ENCODE peak calls at places on chromosome 7, in six cellular contexts. One of them, this sample, is unnamed.

GRCh38 chr7:50304158-50304910 is at the start of gene IKZF1:
- DNase-seq in GM23338: peak
- DNase-seq in K562: peak
- DNase-seq in H1: no peak
- DNase-seq in GM12878: no peak
- DNase-seq in HepG2: no peak
- DNase-seq in this sample: peak

GRCh38 chr7:32518534-32519140 is 23.3 kb downstream of the AVL9 start:
- DNase-seq in GM23338: peak
- DNase-seq in K562: no peak
- DNase-seq in H1: no peak
- DNase-seq in GM12878: no peak
- DNase-seq in HepG2: peak
- DNase-seq in this sample: no peak

GRCh38 chr7:6621195-6622128 is 6.1 kb downstream of the ZNF853 start:
- DNase-seq in GM23338: no peak
- DNase-seq in K562: no peak
- DNase-seq in H1: no peak
- DNase-seq in GM12878: no peak
- DNase-seq in HepG2: no peak
- DNase-seq in this sample: no peak

GRCh38 chr7:100626055-100626454 is 13.7 kb downstream of the MOSPD3 start:
- DNase-seq in GM23338: no peak
- DNase-seq in K562: no peak
- DNase-seq in H1: no peak
- DNase-seq in GM12878: no peak
- DNase-seq in HepG2: no peak
- DNase-seq in this sample: no peak

GRCh38 chr7:36253699-36254098 is 100.6 kb downstream of the EEPD1 start:
- DNase-seq in GM23338: no peak
- DNase-seq in K562: no peak
- DNase-seq in H1: no peak
- DNase-seq in GM12878: no peak
- DNase-seq in HepG2: no peak
- DNase-seq in this sample: no peak

GRCh38 chr7:139714163-139714901 is 63.5 kb downstream of the HIPK2 start:
- DNase-seq in GM23338: no peak
- DNase-seq in K562: no peak
- DNase-seq in H1: no peak
- DNase-seq in GM12878: no peak
- DNase-seq in HepG2: no peak
- DNase-seq in this sample: no peak

GRCh38 chr7:136857573-136857972 is 10.9 kb upstream of the CHRM2 start:
- DNase-seq in GM23338: peak
- DNase-seq in K562: no peak
- DNase-seq in H1: no peak
- DNase-seq in GM12878: no peak
- DNase-seq in HepG2: no peak
- DNase-seq in this sample: no peak

GRCh38 chr7:140625908-140626868 is 14.4 kb downstream of the DENND2A start:
- DNase-seq in GM23338: peak
- DNase-seq in K562: no peak
- DNase-seq in H1: peak
- DNase-seq in GM12878: no peak
- DNase-seq in HepG2: no peak
- DNase-seq in this sample: peak

GRCh38 chr7:33853361-33854062 is 51.8 kb upstream of the BMPER start:
- DNase-seq in GM23338: no peak
- DNase-seq in K562: no peak
- DNase-seq in H1: no peak
- DNase-seq in GM12878: no peak
- DNase-seq in HepG2: no peak
- DNase-seq in this sample: no peak

GRCh38 chr7:4519819-4520520 is 162.1 kb upstream of the FOXK1 start:
- DNase-seq in GM23338: peak
- DNase-seq in K562: no peak
- DNase-seq in H1: no peak
- DNase-seq in GM12878: no peak
- DNase-seq in HepG2: no peak
- DNase-seq in this sample: no peak

GRCh38 chr7:2956076-2956475 is 87.6 kb downstream of the CARD11 start:
- DNase-seq in GM23338: no peak
- DNase-seq in K562: no peak
- DNase-seq in H1: no peak
- DNase-seq in GM12878: no peak
- DNase-seq in HepG2: no peak
- DNase-seq in this sample: no peak

GRCh38 chr7:19665399-19666008 is 43.3 kb downstream of the POLR1F start:
- DNase-seq in GM23338: peak
- DNase-seq in K562: peak
- DNase-seq in H1: no peak
- DNase-seq in GM12878: no peak
- DNase-seq in HepG2: peak
- DNase-seq in this sample: no peak

GRCh38 chr7:113928113-113928512 is 9.3 kb upstream of the PPP1R3A start:
- DNase-seq in GM23338: no peak
- DNase-seq in K562: no peak
- DNase-seq in H1: no peak
- DNase-seq in GM12878: no peak
- DNase-seq in HepG2: no peak
- DNase-seq in this sample: no peak

GRCh38 chr7:132618956-132619305 is 42.7 kb upstream of the PLXNA4 start:
- DNase-seq in GM23338: no peak
- DNase-seq in K562: no peak
- DNase-seq in H1: no peak
- DNase-seq in GM12878: no peak
- DNase-seq in HepG2: no peak
- DNase-seq in this sample: no peak

GRCh38 chr7:28062197-28062988 is 118.2 kb downstream of the JAZF1 start:
- DNase-seq in GM23338: peak
- DNase-seq in K562: peak
- DNase-seq in H1: no peak
- DNase-seq in GM12878: no peak
- DNase-seq in HepG2: peak
- DNase-seq in this sample: peak

GRCh38 chr7:70997275-70997674 is 134.7 kb upstream of the GALNT17 start:
- DNase-seq in GM23338: no peak
- DNase-seq in K562: no peak
- DNase-seq in H1: no peak
- DNase-seq in GM12878: no peak
- DNase-seq in HepG2: no peak
- DNase-seq in this sample: no peak

GRCh38 chr7:142802301-142802700 is 31.5 kb downstream of the PRSS2 start:
- DNase-seq in GM23338: no peak
- DNase-seq in K562: no peak
- DNase-seq in H1: no peak
- DNase-seq in GM12878: no peak
- DNase-seq in HepG2: no peak
- DNase-seq in this sample: no peak

GRCh38 chr7:137768371-137768770 is 78.4 kb downstream of the DGKI start:
- DNase-seq in GM23338: no peak
- DNase-seq in K562: no peak
- DNase-seq in H1: no peak
- DNase-seq in GM12878: no peak
- DNase-seq in HepG2: no peak
- DNase-seq in this sample: no peak

GRCh38 chr7:28722684-28723083 is 235.4 kb downstream of the TRIL start:
- DNase-seq in GM23338: no peak
- DNase-seq in K562: no peak
- DNase-seq in H1: no peak
- DNase-seq in GM12878: no peak
- DNase-seq in HepG2: no peak
- DNase-seq in this sample: no peak

GRCh38 chr7:152541892-152542291 is 106.1 kb upstream of the KMT2C start:
- DNase-seq in GM23338: no peak
- DNase-seq in K562: no peak
- DNase-seq in H1: no peak
- DNase-seq in GM12878: no peak
- DNase-seq in HepG2: no peak
- DNase-seq in this sample: no peak

GRCh38 chr7:92720604-92721350 is 115.6 kb downstream of the CDK6 start:
- DNase-seq in GM23338: no peak
- DNase-seq in K562: no peak
- DNase-seq in H1: no peak
- DNase-seq in GM12878: no peak
- DNase-seq in HepG2: no peak
- DNase-seq in this sample: no peak

GRCh38 chr7:92723978-92724377 is 112.4 kb downstream of the CDK6 start:
- DNase-seq in GM23338: peak
- DNase-seq in K562: no peak
- DNase-seq in H1: peak
- DNase-seq in GM12878: no peak
- DNase-seq in HepG2: no peak
- DNase-seq in this sample: peak

GRCh38 chr7:92725161-92725925 is 111.0 kb downstream of the CDK6 start:
- DNase-seq in GM23338: no peak
- DNase-seq in K562: no peak
- DNase-seq in H1: no peak
- DNase-seq in GM12878: no peak
- DNase-seq in HepG2: no peak
- DNase-seq in this sample: no peak

GRCh38 chr7:92722541-92722940 is 113.8 kb downstream of the CDK6 start:
- DNase-seq in GM23338: no peak
- DNase-seq in K562: no peak
- DNase-seq in H1: no peak
- DNase-seq in GM12878: no peak
- DNase-seq in HepG2: no peak
- DNase-seq in this sample: no peak

DNA sequence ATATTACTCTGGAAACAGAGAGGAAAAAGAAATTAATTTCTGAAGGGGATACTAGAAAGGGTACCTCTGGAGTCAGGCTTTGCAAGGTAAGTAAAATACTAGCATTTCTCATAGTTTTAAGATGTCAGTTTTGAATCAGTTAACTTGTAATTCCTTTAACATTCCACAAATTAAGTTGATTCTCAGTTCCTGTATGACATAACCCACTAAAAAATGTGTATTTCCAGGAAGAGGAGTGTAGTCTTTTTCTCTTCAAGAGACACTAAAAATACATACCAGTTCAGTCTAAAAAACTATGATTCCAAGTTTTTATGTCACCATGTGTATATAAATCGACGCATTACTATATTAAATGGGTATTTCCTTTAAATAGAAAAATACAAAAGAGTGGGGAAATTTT is 113.2 kb downstream of the CDK6 start:
- DNase-seq in GM23338: no peak
- DNase-seq in K562: no peak
- DNase-seq in H1: no peak
- DNase-seq in GM12878: no peak
- DNase-seq in HepG2: no peak
- DNase-seq in this sample: no peak
- TF ChIP-seq CREB1 in GM23338: no peak
- TF ChIP-seq CREB1 in K562: no peak
- TF ChIP-seq CREB1 in H1: no peak
- TF ChIP-seq CREB1 in GM12878: no peak
- TF ChIP-seq CREB1 in HepG2: no peak
- TF ChIP-seq CREB1 in this sample: no peak

GRCh38 chr7:95929710-95930295 is 157.4 kb downstream of the DYNC1I1 start:
- DNase-seq in GM23338: no peak
- DNase-seq in K562: no peak
- DNase-seq in H1: no peak
- DNase-seq in GM12878: no peak
- DNase-seq in HepG2: no peak
- DNase-seq in this sample: no peak

GRCh38 chr7:95931460-95932232 is 159.3 kb downstream of the DYNC1I1 start:
- DNase-seq in GM23338: no peak
- DNase-seq in K562: no peak
- DNase-seq in H1: no peak
- DNase-seq in GM12878: no peak
- DNase-seq in HepG2: no peak
- DNase-seq in this sample: no peak

GRCh38 chr7:95927781-95928180 is 155.4 kb downstream of the DYNC1I1 start:
- DNase-seq in GM23338: no peak
- DNase-seq in K562: no peak
- DNase-seq in H1: no peak
- DNase-seq in GM12878: no peak
- DNase-seq in HepG2: no peak
- DNase-seq in this sample: no peak

GRCh38 chr7:95933618-95934017 is 161.3 kb downstream of the DYNC1I1 start:
- DNase-seq in GM23338: no peak
- DNase-seq in K562: no peak
- DNase-seq in H1: no peak
- DNase-seq in GM12878: no peak
- DNase-seq in HepG2: no peak
- DNase-seq in this sample: no peak
- TF ChIP-seq CREB1 in GM23338: no peak
- TF ChIP-seq CREB1 in K562: no peak
- TF ChIP-seq CREB1 in H1: no peak
- TF ChIP-seq CREB1 in GM12878: no peak
- TF ChIP-seq CREB1 in HepG2: no peak
- TF ChIP-seq CREB1 in this sample: no peak

DNA sequence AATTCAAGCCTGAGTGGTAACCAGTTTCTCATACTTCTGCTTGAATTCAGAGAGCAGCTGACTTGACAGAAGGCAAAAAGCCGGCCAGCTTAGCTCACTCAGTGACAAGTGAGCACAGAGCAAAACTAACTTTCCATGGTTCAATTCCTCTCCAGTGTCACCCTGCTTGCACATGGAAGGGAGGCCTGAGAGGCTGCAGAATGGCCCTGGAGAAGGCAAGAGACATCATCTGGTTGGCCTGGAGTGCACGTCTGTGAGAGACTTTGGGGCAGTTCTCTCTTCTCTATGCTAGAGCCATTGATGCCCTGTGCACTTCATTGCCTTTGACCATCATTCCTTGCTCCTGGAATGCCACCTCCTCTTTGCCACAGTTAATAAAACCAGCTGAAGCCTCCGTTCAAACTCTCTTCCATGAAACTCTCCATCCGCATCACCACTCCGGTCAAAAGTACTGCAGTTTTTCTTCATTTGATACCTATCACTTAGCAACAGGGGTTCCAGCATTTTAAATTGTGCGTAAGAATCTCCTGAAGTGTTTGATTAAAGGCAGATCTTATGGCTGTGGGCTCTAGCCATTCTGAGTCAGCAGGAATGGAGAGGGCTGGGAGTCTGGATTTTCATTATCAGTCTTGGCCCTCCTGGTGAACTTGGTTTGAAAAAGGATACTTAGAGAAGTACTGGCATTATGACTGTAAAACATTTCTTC is 69.8 kb upstream of the PIK3CG start:
- DNase-seq in GM23338: no peak
- DNase-seq in K562: no peak
- DNase-seq in H1: no peak
- DNase-seq in GM12878: no peak
- DNase-seq in HepG2: no peak
- DNase-seq in this sample: no peak
- TF ChIP-seq CREB1 in GM23338: no peak
- TF ChIP-seq CREB1 in K562: no peak
- TF ChIP-seq CREB1 in H1: no peak
- TF ChIP-seq CREB1 in GM12878: no peak
- TF ChIP-seq CREB1 in HepG2: no peak
- TF ChIP-seq CREB1 in this sample: no peak

DNA sequence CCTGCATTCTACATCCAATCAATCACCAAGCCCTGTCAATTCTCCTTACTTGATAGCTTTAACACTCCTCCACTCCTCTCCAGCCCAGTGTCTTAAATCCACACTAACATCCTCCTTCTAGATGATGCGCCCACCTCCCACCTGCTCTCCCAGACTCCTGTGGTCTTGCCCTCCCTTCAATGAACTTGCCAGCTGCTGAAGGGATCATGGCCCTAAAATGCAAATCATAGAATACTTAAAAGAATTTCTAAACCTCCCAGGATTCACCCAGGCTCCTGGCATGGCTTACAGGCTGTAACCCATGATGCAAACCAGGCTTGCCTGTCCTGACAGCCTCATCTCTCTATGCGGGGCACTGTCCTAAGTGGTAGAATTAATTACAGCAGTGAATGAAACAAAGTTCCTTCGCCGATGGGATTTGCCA is 43.6 kb downstream of the SYPL1 start:
- DNase-seq in GM23338: no peak
- DNase-seq in K562: no peak
- DNase-seq in H1: no peak
- DNase-seq in GM12878: no peak
- DNase-seq in HepG2: no peak
- DNase-seq in this sample: no peak
- TF ChIP-seq CREB1 in GM23338: no peak
- TF ChIP-seq CREB1 in K562: no peak
- TF ChIP-seq CREB1 in H1: no peak
- TF ChIP-seq CREB1 in GM12878: no peak
- TF ChIP-seq CREB1 in HepG2: no peak
- TF ChIP-seq CREB1 in this sample: no peak